ENCODE peak calls at places on chromosome 1, in six cellular contexts. I is HT1080; J is stimulated activated CD4-positive, alpha-beta T cell treated with anti-CD3 and anti-CD28 coated beads, Interleukin-15, amount 100 ng/mL, for 1 hour; B is activated T-cell treated with anti-CD3 and anti-CD28 coated beads for 1 hour; W is activated T-helper 1 cell treated with anti-CD3 and anti-CD28 coated beads, Interleukin-12 subunit alpha, Interleukin-12 subunit beta, Interleukin-2, Interleukin-4 antibody, amounts not matched to agents 30 ng/mL and 10 ng/mL and 1 ng/mL, durations not matched to agents 14 hours and 24 hours and 36 hours; U is A172. P is an unnamed sample.

GRCh38 chr1:225481738-225482137 is 53.9 kb upstream of the LBR start:
- DNase-seq in I (no peak), J (no peak), B (no peak), W (no peak), U (no peak), P (no peak)

GRCh38 chr1:204461331-204462228 is 33.0 kb downstream of the PIK3C2B start:
- DNase-seq in I (no peak), J (no peak), B (no peak), W (no peak), U (no peak), P (no peak)

GRCh38 chr1:31587720-31588423 is 11.6 kb downstream of the TINAGL1 start:
- DNase-seq in I (peak), J (no peak), B (no peak), W (peak), U (peak), P (peak)

GRCh38 chr1:2103266-2103900 is 53.2 kb downstream of the PRKCZ start:
- DNase-seq in I (no peak), J (no peak), B (no peak), W (no peak), U (no peak), P (no peak)

GRCh38 chr1:88946845-88947244 is 45.6 kb downstream of the KYAT3 start:
- DNase-seq in I (peak), J (no peak), B (no peak), W (no peak), U (no peak), P (peak)

GRCh38 chr1:199272107-199272506 is 633.3 kb downstream of the PTPRC start:
- DNase-seq in I (no peak), J (no peak), B (no peak), W (no peak), U (peak), P (peak)

GRCh38 chr1:17744666-17745563 is 10.2 kb upstream of the ACTL8 start:
- DNase-seq in I (no peak), J (no peak), B (no peak), W (no peak), U (no peak), P (no peak)

GRCh38 chr1:230849451-230850194 is 18.7 kb downstream of the C1orf198 start:
- DNase-seq in I (peak), J (no peak), B (no peak), W (no peak), U (peak), P (peak)

GRCh38 chr1:54323324-54323739 is 82.9 kb downstream of the SSBP3 start:
- DNase-seq in I (no peak), J (no peak), B (no peak), W (no peak), U (no peak), P (no peak)